ENCODE peak calls at places on chromosome 17, in four cellular contexts. One of them, this sample, is unnamed.

GRCh38 chr17:65559802-65560627 is 1.4 kb downstream of the AXIN2 start:
- DNase-seq in breast epithelium: peak; percentile 31
- DNase-seq in neural progenitor cell: peak; percentile 75
- DNase-seq in small intestine: no peak
- DNase-seq in this sample: peak; percentile 73

GRCh38 chr17:15659663-15660062 is 24.4 kb downstream of the TRIM16 start:
- DNase-seq in breast epithelium: peak; percentile 56
- DNase-seq in neural progenitor cell: no peak
- DNase-seq in small intestine: no peak
- DNase-seq in this sample: no peak

GRCh38 chr17:45325810-45326209 is 9.0 kb upstream of the MAP3K14 start:
- DNase-seq in breast epithelium: no peak
- DNase-seq in neural progenitor cell: no peak
- DNase-seq in small intestine: no peak
- DNase-seq in this sample: no peak

GRCh38 chr17:30344283-30345088 is 10.6 kb upstream of the TMIGD1 start:
- DNase-seq in breast epithelium: peak; percentile 48
- DNase-seq in neural progenitor cell: no peak
- DNase-seq in small intestine: peak; percentile 96
- DNase-seq in this sample: peak; percentile 28

GRCh38 chr17:27907976-27908558 is 14.9 kb upstream of the LYRM9 start:
- DNase-seq in breast epithelium: no peak
- DNase-seq in neural progenitor cell: no peak
- DNase-seq in small intestine: no peak
- DNase-seq in this sample: no peak

GRCh38 chr17:72644481-72644880 is 448.0 kb downstream of the SLC39A11 start:
- DNase-seq in breast epithelium: no peak
- DNase-seq in neural progenitor cell: no peak
- DNase-seq in small intestine: no peak
- DNase-seq in this sample: no peak

GRCh38 chr17:263773-264172 is 82.3 kb upstream of the DOC2B start:
- DNase-seq in breast epithelium: peak; percentile 13
- DNase-seq in neural progenitor cell: no peak
- DNase-seq in small intestine: no peak
- DNase-seq in this sample: peak; percentile 13

GRCh38 chr17:17343896-17344506 is 40.8 kb downstream of the NT5M start:
- DNase-seq in breast epithelium: no peak
- DNase-seq in neural progenitor cell: no peak
- DNase-seq in small intestine: no peak
- DNase-seq in this sample: peak; percentile 28

GRCh38 chr17:66627985-66628384 is 206.9 kb upstream of the CACNG5 start:
- DNase-seq in breast epithelium: no peak
- DNase-seq in neural progenitor cell: no peak
- DNase-seq in small intestine: no peak
- DNase-seq in this sample: no peak

GRCh38 chr17:47192549-47192948 is 3.5 kb upstream of the CDC27 start:
- DNase-seq in breast epithelium: no peak
- DNase-seq in neural progenitor cell: no peak
- DNase-seq in small intestine: no peak
- DNase-seq in this sample: no peak

GRCh38 chr17:64785050-64785449 is 122.9 kb upstream of the SMURF2 start:
- DNase-seq in breast epithelium: no peak
- DNase-seq in neural progenitor cell: no peak
- DNase-seq in small intestine: no peak
- DNase-seq in this sample: no peak

GRCh38 chr17:39735882-39736281 is 1.9 kb upstream of the GRB7 start:
- DNase-seq in breast epithelium: no peak
- DNase-seq in neural progenitor cell: no peak
- DNase-seq in small intestine: no peak
- DNase-seq in this sample: no peak

GRCh38 chr17:306536-307294 is 45.9 kb downstream of the RPH3AL start:
- DNase-seq in breast epithelium: no peak
- DNase-seq in neural progenitor cell: no peak
- DNase-seq in small intestine: no peak
- DNase-seq in this sample: no peak

GRCh38 chr17:9108166-9108565 is 86.9 kb downstream of the NTN1 start:
- DNase-seq in breast epithelium: no peak
- DNase-seq in neural progenitor cell: no peak
- DNase-seq in small intestine: no peak
- DNase-seq in this sample: no peak

GRCh38 chr17:17570207-17570797 is 21.2 kb downstream of the PEMT start:
- DNase-seq in breast epithelium: no peak
- DNase-seq in neural progenitor cell: peak; percentile 72
- DNase-seq in small intestine: peak; percentile 53
- DNase-seq in this sample: peak; percentile 52

GRCh38 chr17:17454276-17454675 is 22.5 kb upstream of the MED9 start:
- DNase-seq in breast epithelium: no peak
- DNase-seq in neural progenitor cell: no peak
- DNase-seq in small intestine: no peak
- DNase-seq in this sample: no peak

GRCh38 chr17:41972571-41973411 is 6.2 kb downstream of the CNP start:
- DNase-seq in breast epithelium: peak; percentile 83
- DNase-seq in neural progenitor cell: no peak
- DNase-seq in small intestine: no peak
- DNase-seq in this sample: peak; percentile 65

GRCh38 chr17:338442-339192 is 14.0 kb downstream of the RPH3AL start:
- DNase-seq in breast epithelium: no peak
- DNase-seq in neural progenitor cell: no peak
- DNase-seq in small intestine: peak; percentile 44
- DNase-seq in this sample: peak; percentile 77

GRCh38 chr17:8628172-8628571 is 2.4 kb downstream of the MYH10 start:
- DNase-seq in breast epithelium: no peak
- DNase-seq in neural progenitor cell: peak; percentile 34
- DNase-seq in small intestine: no peak
- DNase-seq in this sample: no peak

GRCh38 chr17:43545383-43545632 is 832 bp downstream of the ETV4 start:
- DNase-seq in breast epithelium: no peak
- DNase-seq in neural progenitor cell: no peak
- DNase-seq in small intestine: peak; percentile 19
- DNase-seq in this sample: no peak

GRCh38 chr17:16939606-16940115 is 32.3 kb downstream of the TNFRSF13B start:
- DNase-seq in breast epithelium: no peak
- DNase-seq in neural progenitor cell: no peak
- DNase-seq in small intestine: no peak
- DNase-seq in this sample: no peak

GRCh38 chr17:56715613-56716357 is 117.9 kb downstream of the C17orf67 start:
- DNase-seq in breast epithelium: peak; percentile 76
- DNase-seq in neural progenitor cell: peak; percentile 92
- DNase-seq in small intestine: peak; percentile 75
- DNase-seq in this sample: peak; percentile 40

GRCh38 chr17:82929011-82929622 is 89.3 kb upstream of the ZNF750 start:
- DNase-seq in breast epithelium: no peak
- DNase-seq in neural progenitor cell: no peak
- DNase-seq in small intestine: no peak
- DNase-seq in this sample: peak; percentile 30

GRCh38 chr17:82927311-82927660 is 87.5 kb upstream of the ZNF750 start:
- DNase-seq in breast epithelium: no peak
- DNase-seq in neural progenitor cell: no peak
- DNase-seq in small intestine: no peak
- DNase-seq in this sample: no peak

GRCh38 chr17:82929676-82930042 is 89.8 kb upstream of the ZNF750 start:
- DNase-seq in breast epithelium: no peak
- DNase-seq in neural progenitor cell: no peak
- DNase-seq in small intestine: no peak
- DNase-seq in this sample: peak; percentile 19

GRCh38 chr17:82926716-82927115 is 86.9 kb upstream of the ZNF750 start:
- DNase-seq in breast epithelium: no peak
- DNase-seq in neural progenitor cell: no peak
- DNase-seq in small intestine: no peak
- DNase-seq in this sample: no peak

DNA sequence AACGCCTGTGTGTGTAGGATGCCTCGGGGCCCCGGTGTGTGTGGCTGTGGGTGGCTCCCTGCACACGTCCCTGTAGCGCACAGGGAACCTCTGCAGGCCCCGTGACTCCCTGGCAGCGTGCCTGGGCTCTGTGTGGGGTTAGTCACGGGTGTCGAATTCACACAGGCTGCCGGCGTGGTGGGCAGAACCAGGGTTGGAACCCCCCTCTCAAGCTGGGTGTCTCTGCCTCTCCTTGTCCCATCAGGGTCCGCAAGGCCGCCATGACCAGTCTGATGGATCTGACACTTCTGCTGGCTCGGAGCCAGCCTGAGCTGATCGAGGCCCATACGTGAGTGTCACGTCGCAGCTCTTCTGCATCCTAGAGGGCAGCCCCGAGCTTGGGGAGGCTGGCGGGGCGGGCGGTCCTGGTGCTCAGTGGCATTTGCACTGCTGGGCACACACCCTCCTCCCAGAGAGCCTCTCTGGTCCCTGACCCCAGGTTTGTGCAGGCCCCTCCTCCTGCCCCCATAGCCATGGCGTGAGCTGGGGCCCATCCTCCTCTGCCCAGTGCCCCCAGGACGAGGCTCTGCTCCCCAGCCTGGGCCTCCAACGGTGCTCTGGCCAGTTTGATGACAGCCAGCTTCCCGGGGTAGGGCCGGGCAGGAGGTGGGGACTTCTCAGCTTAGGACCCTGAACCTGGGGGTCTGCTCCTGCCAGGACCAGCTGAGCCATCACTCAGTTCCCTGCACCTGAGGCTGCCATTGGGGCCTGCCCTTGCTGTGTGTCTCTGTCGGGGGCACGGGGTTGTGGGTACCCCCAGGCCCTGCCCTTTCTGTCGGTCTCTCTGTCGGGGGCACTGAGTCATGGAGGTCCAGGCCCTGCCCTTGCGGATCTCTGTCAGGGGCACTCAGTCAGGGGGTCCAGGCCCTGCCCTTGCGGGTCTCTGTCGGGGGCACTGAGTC is 88.1 kb upstream of the ZNF750 start:
- DNase-seq in breast epithelium: no peak
- DNase-seq in neural progenitor cell: no peak
- DNase-seq in small intestine: no peak
- DNase-seq in this sample: no peak
- H3K36me3 ChIP-seq in breast epithelium: no peaks in the 10 kb centered on the region
- H3K36me3 ChIP-seq in neural progenitor cell: no peaks in the 10 kb centered on the region
- H3K36me3 ChIP-seq in small intestine: peaks cover 5% of the 10 kb centered on the region
- H3K36me3 ChIP-seq in this sample: no peaks in the 10 kb centered on the region

DNA sequence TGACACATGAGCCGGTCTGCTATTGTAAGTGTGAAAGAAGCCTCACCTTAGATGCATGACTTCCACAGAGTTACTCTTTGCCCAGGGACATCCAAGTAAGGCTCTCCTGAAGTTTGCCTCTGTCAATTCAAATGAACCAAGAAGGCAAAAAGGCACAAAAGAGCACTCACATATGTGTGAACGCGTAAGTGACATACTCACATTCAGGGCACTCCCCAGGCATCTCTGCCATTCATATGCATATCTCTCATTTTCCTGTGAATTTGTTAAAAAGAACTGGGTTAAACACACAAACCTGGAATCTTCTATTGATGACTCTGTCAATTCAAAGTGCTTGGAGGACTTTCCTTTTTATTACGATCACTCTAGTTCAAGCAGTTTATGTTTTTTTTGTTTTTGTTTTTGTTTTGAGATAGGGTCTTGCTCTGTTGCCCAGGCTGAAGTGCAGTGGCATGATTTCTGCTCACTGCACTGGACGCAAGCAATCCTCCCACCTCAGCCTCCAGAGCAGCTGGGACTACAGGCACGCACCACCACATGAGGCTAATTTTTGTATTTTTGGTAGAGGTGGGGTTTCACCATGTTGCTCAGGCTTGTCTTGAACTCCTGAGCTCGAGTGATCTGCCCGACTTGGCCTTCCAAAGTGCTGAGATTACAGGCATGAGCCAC is 49.4 kb downstream of the DUSP14 start:
- DNase-seq in breast epithelium: no peak
- DNase-seq in neural progenitor cell: no peak
- DNase-seq in small intestine: no peak
- DNase-seq in this sample: no peak
- H3K36me3 ChIP-seq in breast epithelium: peaks cover 20% of the 10 kb centered on the region
- H3K36me3 ChIP-seq in neural progenitor cell: peaks cover 9% of the 10 kb centered on the region
- H3K36me3 ChIP-seq in small intestine: peaks cover 41% of the 10 kb centered on the region
- H3K36me3 ChIP-seq in this sample: no peaks in the 10 kb centered on the region

GRCh38 chr17:37218849-37219248 is 156.9 kb upstream of the C17orf78 start:
- DNase-seq in breast epithelium: no peak
- DNase-seq in neural progenitor cell: no peak
- DNase-seq in small intestine: no peak
- DNase-seq in this sample: no peak
- H3K36me3 ChIP-seq in breast epithelium: no peaks in the 10 kb centered on the region
- H3K36me3 ChIP-seq in neural progenitor cell: peaks cover 9% of the 10 kb centered on the region
- H3K36me3 ChIP-seq in small intestine: peaks cover 2% of the 10 kb centered on the region
- H3K36me3 ChIP-seq in this sample: no peaks in the 10 kb centered on the region

GRCh38 chr17:2691965-2692780 is 19.4 kb downstream of the CLUH start:
- DNase-seq in breast epithelium: peak; percentile 16
- DNase-seq in neural progenitor cell: no peak
- DNase-seq in small intestine: no peak
- DNase-seq in this sample: no peak
- H3K36me3 ChIP-seq in breast epithelium: peaks cover 6% of the 10 kb centered on the region
- H3K36me3 ChIP-seq in neural progenitor cell: no peaks in the 10 kb centered on the region
- H3K36me3 ChIP-seq in small intestine: peaks cover 31% of the 10 kb centered on the region
- H3K36me3 ChIP-seq in this sample: no peaks in the 10 kb centered on the region

DNA sequence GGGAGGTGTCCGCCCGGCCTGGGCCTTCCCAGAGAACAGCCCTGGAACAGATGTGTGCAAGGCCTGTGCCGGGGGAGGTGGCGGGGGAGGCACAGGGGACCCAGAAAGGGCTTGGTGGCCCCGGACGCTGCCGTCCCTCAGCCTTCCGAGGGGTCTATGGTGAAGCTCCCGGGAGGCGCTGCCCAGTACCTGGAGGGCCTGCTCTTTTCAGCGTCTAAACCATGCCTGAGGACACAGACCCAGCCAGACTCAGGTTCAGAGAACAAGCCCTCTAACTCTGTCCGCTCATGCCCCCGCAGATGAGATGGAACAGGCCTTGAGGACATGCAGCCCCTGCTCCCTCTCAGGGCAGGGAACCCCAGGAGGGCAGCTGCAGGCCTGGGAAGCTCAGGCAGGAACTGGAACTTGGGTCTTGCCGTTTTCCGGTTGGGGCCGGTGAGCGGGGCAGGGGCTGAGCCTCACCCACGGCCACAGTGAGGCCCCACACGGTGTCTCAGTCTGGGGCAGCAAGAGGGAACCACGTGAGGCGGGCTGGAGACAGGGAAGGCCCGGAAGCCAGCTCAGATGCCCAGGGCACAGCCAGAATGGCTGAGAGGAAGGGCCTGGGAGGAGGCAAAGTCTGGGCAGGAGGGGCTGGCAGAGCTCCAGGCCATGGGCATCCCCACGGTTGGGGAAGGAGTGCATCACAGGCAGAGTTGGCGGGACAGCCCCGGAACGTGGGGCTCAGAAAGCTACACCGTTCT is 12.5 kb downstream of the SLC16A3 start:
- DNase-seq in breast epithelium: peak; percentile 61
- DNase-seq in neural progenitor cell: no peak
- DNase-seq in small intestine: peak; percentile 67
- DNase-seq in this sample: peak; percentile 75
- H3K36me3 ChIP-seq in breast epithelium: peaks cover 5% of the 10 kb centered on the region
- H3K36me3 ChIP-seq in neural progenitor cell: no peaks in the 10 kb centered on the region
- H3K36me3 ChIP-seq in small intestine: peaks cover 13% of the 10 kb centered on the region
- H3K36me3 ChIP-seq in this sample: no peaks in the 10 kb centered on the region

GRCh38 chr17:79875511-79875910 is 36.3 kb upstream of the CBX4 start:
- DNase-seq in breast epithelium: no peak
- DNase-seq in neural progenitor cell: no peak
- DNase-seq in small intestine: no peak
- DNase-seq in this sample: no peak

GRCh38 chr17:79874329-79874981 is 35.2 kb upstream of the CBX4 start:
- DNase-seq in breast epithelium: no peak
- DNase-seq in neural progenitor cell: peak; percentile 58
- DNase-seq in small intestine: peak; percentile 63
- DNase-seq in this sample: no peak

GRCh38 chr17:79871131-79871530 is 31.9 kb upstream of the CBX4 start:
- DNase-seq in breast epithelium: no peak
- DNase-seq in neural progenitor cell: no peak
- DNase-seq in small intestine: no peak
- DNase-seq in this sample: no peak

GRCh38 chr17:79872762-79873161 is 33.5 kb upstream of the CBX4 start:
- DNase-seq in breast epithelium: no peak
- DNase-seq in neural progenitor cell: no peak
- DNase-seq in small intestine: no peak
- DNase-seq in this sample: no peak

GRCh38 chr17:79873583-79873982 is 34.3 kb upstream of the CBX4 start:
- DNase-seq in breast epithelium: no peak
- DNase-seq in neural progenitor cell: no peak
- DNase-seq in small intestine: no peak
- DNase-seq in this sample: no peak
- H3K36me3 ChIP-seq in breast epithelium: no peaks in the 10 kb centered on the region
- H3K36me3 ChIP-seq in neural progenitor cell: no peaks in the 10 kb centered on the region
- H3K36me3 ChIP-seq in small intestine: no peaks in the 10 kb centered on the region
- H3K36me3 ChIP-seq in this sample: no peaks in the 10 kb centered on the region

This sample was measured in ovary.